ENCODE peak calls at places on chromosome 22, in four cellular contexts. W, I, S and T are unnamed samples.

GRCh38 chr22:48953830-48954229 is 873.8 kb downstream of the BRD1 start:
- DNase-seq in S (no peak), W (no peak), I (no peak), T (no peak)

GRCh38 chr22:42745118-42745517 is 24.4 kb upstream of the A4GALT start:
- DNase-seq in S (no peak), W (no peak), I (no peak), T (no peak)

GRCh38 chr22:42368379-42369249 is 63.6 kb downstream of the NFAM1 start:
- DNase-seq in I (peak), W (peak), S (peak), T (no peak)

GRCh38 chr22:27879923-27880322 is 39.1 kb downstream of the PITPNB start:
- DNase-seq in I (peak), W (no peak), S (no peak), T (no peak)

GRCh38 chr22:42269407-42270177 is 861 bp downstream of the TCF20 start:
- DNase-seq in S (peak), W (peak), I (peak), T (no peak)

GRCh38 chr22:49330421-49331222 is 497.1 kb downstream of the BRD1 start:
- DNase-seq in S (no peak), I (peak), W (no peak), T (no peak)

GRCh38 chr22:49211176-49211575 is 616.5 kb downstream of the BRD1 start:
- DNase-seq in S (peak), W (no peak), I (peak), T (no peak)

GRCh38 chr22:40679964-40680818 is 907 bp downstream of the MCHR1 start:
- DNase-seq in W (no peak), S (no peak), I (peak), T (no peak)

GRCh38 chr22:33299245-33299956 is 241.2 kb upstream of the SYN3 start:
- DNase-seq in S (no peak), I (no peak), W (no peak), T (no peak)

GRCh38 chr22:22721681-22722309 is 77.4 kb downstream of the GGTLC2 start:
- DNase-seq in W (no peak), I (no peak), S (no peak), T (no peak)

GRCh38 chr22:47083379-47083986 is 321.0 kb downstream of the TBC1D22A start:
- DNase-seq in I (peak), W (no peak), S (no peak), T (no peak)

GRCh38 chr22:49904040-49904369 is 14.2 kb downstream of the ALG12 start:
- DNase-seq in S (no peak), I (peak), W (no peak), T (no peak)

GRCh38 chr22:42946551-42947198 is 68.3 kb downstream of the PACSIN2 start:
- DNase-seq in I (no peak), S (no peak), W (no peak), T (no peak)

GRCh38 chr22:43228330-43228729 is 41.4 kb upstream of the TTLL12 start:
- DNase-seq in I (peak), S (no peak), W (no peak), T (no peak)

GRCh38 chr22:49663823-49664222 is 163.8 kb downstream of the BRD1 start:
- DNase-seq in S (no peak), W (no peak), I (peak), T (no peak)

GRCh38 chr22:20531404-20532181 is 24.2 kb downstream of the MED15 start:
- DNase-seq in W (peak), S (peak), I (peak), T (no peak)

GRCh38 chr22:49010086-49010863 is 817.4 kb downstream of the BRD1 start:
- DNase-seq in W (no peak), I (peak), S (no peak), T (no peak)

GRCh38 chr22:27846910-27847309 is 45.4 kb upstream of the MN1 start:
- DNase-seq in I (peak), W (no peak), S (no peak), T (no peak)

GRCh38 chr22:19691007-19691720 is 23.1 kb upstream of the SEPTIN5 start:
- DNase-seq in S (no peak), I (no peak), W (no peak), T (no peak)

GRCh38 chr22:38935023-38935422 is 22.4 kb upstream of the APOBEC3A start:
- DNase-seq in W (peak), S (no peak), I (no peak), T (no peak)

GRCh38 chr22:43420991-43421665 is 9.3 kb downstream of the MPPED1 start:
- DNase-seq in I (no peak), S (no peak), W (no peak), T (no peak)

GRCh38 chr22:31337178-31337577 is 9.0 kb downstream of the PATZ1 start:
- DNase-seq in S (no peak), W (peak), I (no peak), T (no peak)

GRCh38 chr22:22604326-22605073 is 39.9 kb upstream of the GGTLC2 start:
- DNase-seq in I (no peak), W (no peak), S (no peak), T (no peak)

GRCh38 chr22:49853981-49854791 is 542 bp downstream of the ZBED4 start:
- DNase-seq in W (peak), S (peak), I (peak), T (no peak)

GRCh38 chr22:46923394-46923793 is 160.9 kb downstream of the TBC1D22A start:
- DNase-seq in W (no peak), I (no peak), S (no peak), T (no peak)

GRCh38 chr22:42993651-42994275 is 21.2 kb downstream of the PACSIN2 start:
- DNase-seq in I (no peak), S (no peak), W (no peak), T (no peak)

GRCh38 chr22:46367707-46368191 is 32.2 kb downstream of the TRMU start:
- DNase-seq in S (no peak), I (peak), W (peak), T (no peak)

GRCh38 chr22:23376256-23376655 is 195.9 kb downstream of the BCR start:
- DNase-seq in S (no peak), I (peak), W (no peak), T (no peak)

GRCh38 chr22:32776397-32776796 is 25.1 kb upstream of the TIMP3 start:
- DNase-seq in I (no peak), S (no peak), W (no peak), T (no peak)

GRCh38 chr22:19941365-19942070 is at the start of the genes COMT and TXNRD2:
- DNase-seq in S (peak), I (no peak), W (peak), T (no peak)

GRCh38 chr22:24270556-24271405 is at the start of gene SPECC1L:
- DNase-seq in S (peak), W (peak), I (peak), T (peak)

GRCh38 chr22:33192156-33192555 is 134.0 kb upstream of the SYN3 start:
- DNase-seq in S (no peak), I (no peak), W (no peak), T (no peak)

GRCh38 chr22:30286813-30287625 is 2.3 kb downstream of the CASTOR1 start:
- DNase-seq in W (peak), I (peak), S (peak), T (no peak)
- TF ChIP-seq CTCF in W (peak), I (peak), S (peak), T (peak)

GRCh38 chr22:37803195-37803635 is 4.5 kb upstream of the GCAT start:
- DNase-seq in I (peak), W (no peak), S (no peak), T (no peak)
- H3K27ac ChIP-seq in I (peak), W (peak), S (peak), T (no peak)

GRCh38 chr22:45103756-45104155 is 60.0 kb upstream of the NUP50 start:
- DNase-seq in W (no peak), S (no peak), I (no peak), T (no peak)

GRCh38 chr22:45104313-45104712 is 59.4 kb upstream of the NUP50 start:
- DNase-seq in I (no peak), W (no peak), S (no peak), T (no peak)

GRCh38 chr22:45099961-45100360 is 63.8 kb upstream of the NUP50 start:
- DNase-seq in I (no peak), W (no peak), S (no peak), T (no peak)

GRCh38 chr22:45102896-45103420 is 60.8 kb upstream of the NUP50 start:
- DNase-seq in S (no peak), W (no peak), I (no peak), T (no peak)

DNA sequence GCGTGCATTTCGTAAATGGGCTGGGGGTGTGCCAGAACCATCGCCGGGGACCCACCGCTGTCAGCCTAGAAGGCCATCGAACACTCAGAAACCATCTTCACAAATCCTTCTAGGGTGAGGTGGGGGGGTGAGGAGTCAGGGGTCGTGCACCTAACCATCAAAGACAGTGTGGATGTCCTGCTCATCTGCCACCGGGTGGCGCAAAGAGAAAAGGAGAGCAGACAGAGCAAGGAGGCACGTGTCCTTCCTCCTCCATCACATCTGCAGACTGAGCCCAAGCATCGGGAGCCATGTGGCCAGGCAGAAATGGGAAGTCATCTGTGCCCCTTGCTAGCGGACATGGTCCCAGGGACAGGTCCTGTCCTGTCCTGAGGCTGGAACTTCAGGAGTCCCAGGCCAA is 61.9 kb upstream of the NUP50 start:
- DNase-seq in I (peak), S (peak), W (peak), T (no peak)
- TF ChIP-seq CTCF in I (peak), S (no peak), W (peak), T (no peak)

DNA sequence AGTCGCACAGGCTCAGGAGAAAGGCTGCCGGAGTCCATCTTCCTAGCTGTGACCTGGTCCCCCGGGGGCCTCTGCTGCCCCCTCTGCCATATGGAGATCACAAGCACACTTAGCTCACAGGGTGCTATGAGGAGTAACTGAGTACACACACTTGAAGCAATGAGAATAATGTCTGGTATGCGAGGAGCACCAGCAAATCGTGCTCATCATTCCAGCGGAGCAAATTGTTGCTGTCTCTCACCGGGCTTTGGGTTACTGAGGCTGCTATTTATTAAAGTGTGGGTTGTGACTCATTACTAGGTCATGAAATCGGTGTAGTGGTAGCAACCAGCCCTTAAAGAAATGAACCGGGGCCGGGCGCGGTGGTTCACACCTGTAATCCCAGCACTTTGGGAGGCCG is 48.1 kb upstream of the EIF3D start:
- DNase-seq in I (peak), W (no peak), S (no peak), T (no peak)
- H3K27ac ChIP-seq in I (no peak), W (no peak), S (no peak), T (no peak)

GRCh38 chr22:28952857-28953256 is 69.5 kb downstream of the ZNRF3 start:
- DNase-seq in W (no peak), I (no peak), S (no peak), T (no peak)

GRCh38 chr22:28951530-28951929 is 68.2 kb downstream of the ZNRF3 start:
- DNase-seq in W (no peak), S (no peak), I (no peak), T (no peak)

GRCh38 chr22:28949788-28950187 is 66.4 kb downstream of the ZNRF3 start:
- DNase-seq in I (no peak), W (no peak), S (no peak), T (no peak)

GRCh38 chr22:28951969-28952521 is 68.7 kb downstream of the ZNRF3 start:
- DNase-seq in W (peak), S (peak), I (peak), T (no peak)

GRCh38 chr22:28950567-28951411 is 67.4 kb downstream of the ZNRF3 start:
- DNase-seq in I (no peak), S (no peak), W (no peak), T (no peak)
- TF ChIP-seq CTCF in I (peak), S (no peak), W (no peak), T (no peak)

GRCh38 chr22:17944205-17944725 is 80.1 kb downstream of the MICAL3 start:
- DNase-seq in S (no peak), W (no peak), I (no peak), T (no peak)

GRCh38 chr22:17943533-17944204 is 80.7 kb downstream of the MICAL3 start:
- DNase-seq in I (no peak), S (no peak), W (no peak), T (no peak)

GRCh38 chr22:17946691-17947367 is 77.5 kb downstream of the MICAL3 start:
- DNase-seq in I (no peak), S (no peak), W (no peak), T (no peak)

GRCh38 chr22:17945851-17946690 is 78.3 kb downstream of the MICAL3 start:
- DNase-seq in S (no peak), W (no peak), I (no peak), T (no peak)

DNA sequence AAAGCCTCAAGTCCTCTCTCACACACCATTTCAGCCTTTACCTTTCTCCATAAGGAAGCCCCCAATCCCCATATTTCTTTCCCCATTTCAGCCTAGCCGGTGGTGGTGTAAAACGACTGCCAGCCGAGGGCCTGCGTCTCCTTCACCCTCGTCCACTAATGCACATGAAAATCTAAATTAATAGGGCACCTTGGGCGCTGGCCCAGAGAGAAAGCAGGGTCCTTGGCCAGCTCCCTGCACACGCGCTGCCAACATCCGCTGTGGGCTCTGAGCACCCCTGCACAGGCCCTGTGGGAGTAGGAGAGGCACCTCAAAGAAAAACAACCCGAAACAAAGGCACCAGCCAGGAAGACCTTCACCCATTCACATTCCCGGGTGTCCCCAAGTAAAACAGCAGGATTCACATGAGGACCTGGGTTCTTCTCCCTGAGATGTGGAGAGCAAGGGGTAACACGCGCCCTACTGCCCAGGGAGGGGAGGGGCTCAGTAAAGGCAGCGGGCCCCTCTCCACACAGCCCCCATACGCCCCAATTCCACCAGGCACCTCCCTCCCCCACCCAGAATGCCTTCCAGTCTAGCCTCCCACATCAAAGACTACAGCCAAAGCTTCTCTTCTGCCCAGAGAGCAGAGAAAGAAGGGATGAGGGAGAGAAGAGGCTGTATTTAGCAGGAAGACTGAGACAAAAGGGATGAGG is 79.1 kb downstream of the MICAL3 start:
- DNase-seq in S (no peak), W (no peak), I (no peak), T (no peak)
- H3K27ac ChIP-seq in S (peak), W (peak), I (peak), T (no peak)